ENCODE peak calls at places on chromosomes 3 and 15, in four cellular contexts. V is AG10803, T is body of pancreas, K is D721Med. F is an unnamed sample.

GRCh38 chr3:66675383-66675782 is 174.6 kb upstream of the LRIG1 start:
- DNase-seq in V (peak; percentile 46), T (no peak), K (no peak), F (peak; percentile 35)

GRCh38 chr15:92907880-92908279 is 7.8 kb downstream of the CHD2 start:
- DNase-seq in V (peak; percentile 88), T (no peak), K (no peak), F (peak; percentile 81)

GRCh38 chr15:39709941-39710340 is 72.7 kb downstream of the FSIP1 start:
- DNase-seq in V (no peak), T (no peak), K (no peak), F (no peak)

GRCh38 chr3:63970596-63971468 is 52.5 kb downstream of the PSMD6 start:
- DNase-seq in V (peak; percentile 31), T (peak; percentile 48), K (no peak), F (no peak)

GRCh38 chr3:177146646-177147045 is 50.6 kb downstream of the TBL1XR1 start:
- DNase-seq in V (peak; percentile 65), T (no peak), K (no peak), F (peak; percentile 51)

GRCh38 chr3:63349583-63350177 is 71.6 kb downstream of the SYNPR start:
- DNase-seq in V (peak; percentile 71), T (peak; percentile 71), K (no peak), F (peak; percentile 56)

GRCh38 chr3:30658328-30659052 is 52.1 kb downstream of the TGFBR2 start:
- DNase-seq in V (peak; percentile 82), T (no peak), K (no peak), F (peak; percentile 28)

GRCh38 chr3:75242012-75242411 is 422.1 kb upstream of the FRG2C start:
- DNase-seq in V (no peak), T (no peak), K (no peak), F (no peak)

GRCh38 chr3:40930131-40930538 is 269.2 kb upstream of the CTNNB1 start:
- DNase-seq in V (no peak), T (peak; percentile 74), K (no peak), F (no peak)

GRCh38 chr3:194867270-194867983 is 181.7 kb downstream of the FAM43A start:
- DNase-seq in V (no peak), T (peak; percentile 41), K (no peak), F (no peak)

GRCh38 chr3:55333041-55333440 is 154.1 kb downstream of the WNT5A start:
- DNase-seq in V (peak; percentile 38), T (no peak), K (no peak), F (no peak)

GRCh38 chr15:91129436-91129835 is 29.4 kb downstream of the SV2B start:
- DNase-seq in V (no peak), T (no peak), K (no peak), F (no peak)

GRCh38 chr3:25973111-25973510 is 183.2 kb downstream of the OXSM start:
- DNase-seq in V (no peak), T (no peak), K (no peak), F (no peak)

GRCh38 chr3:160400631-160401150 is 1.2 kb downstream of the SMC4 start:
- DNase-seq in V (no peak), T (peak; percentile 57), K (no peak), F (no peak)

GRCh38 chr3:171775943-171776342 is 34.3 kb downstream of the PLD1 start:
- DNase-seq in V (no peak), T (no peak), K (no peak), F (no peak)

GRCh38 chr3:133792171-133792763 is 13.3 kb upstream of the SRPRB start:
- DNase-seq in V (no peak), T (no peak), K (no peak), F (no peak)

GRCh38 chr3:142808103-142808917 is 80.6 kb downstream of the PCOLCE2 start:
- DNase-seq in V (peak; percentile 61), T (no peak), K (no peak), F (peak; percentile 33)

GRCh38 chr15:99076555-99077308 is 28.1 kb upstream of the SYNM start:
- DNase-seq in V (peak; percentile 85), T (peak; percentile 75), K (no peak), F (peak; percentile 82)

GRCh38 chr3:187274977-187275338 is 16.6 kb downstream of the MASP1 start:
- DNase-seq in V (no peak), T (no peak), K (no peak), F (no peak)

GRCh38 chr3:55180936-55181535 is 253.2 kb upstream of the LRTM1 start:
- DNase-seq in V (peak; percentile 65), T (peak; percentile 49), K (peak; percentile 26), F (peak; percentile 47)

GRCh38 chr15:62544446-62544845 is 379.4 kb upstream of the C2CD4B start:
- DNase-seq in V (no peak), T (no peak), K (no peak), F (no peak)

GRCh38 chr15:70113304-70113700 is 15.6 kb upstream of the TLE3 start:
- DNase-seq in V (no peak), T (peak; percentile 22), K (no peak), F (no peak)

GRCh38 chr3:51975857-51976549 is 1.1 kb downstream of the ABHD14A start:
- DNase-seq in V (peak; percentile 53), T (peak; percentile 83), K (no peak), F (peak; percentile 67)

GRCh38 chr3:11391930-11392688 is 119.9 kb downstream of the ATG7 start:
- DNase-seq in V (peak; percentile 87), T (no peak), K (no peak), F (peak; percentile 65)

GRCh38 chr3:130533247-130533646 is 16.3 kb downstream of the COL6A6 start:
- DNase-seq in V (no peak), T (no peak), K (no peak), F (no peak)

GRCh38 chr3:72227536-72228070 is 442.7 kb upstream of the PROK2 start:
- DNase-seq in V (peak; percentile 36), T (no peak), K (no peak), F (no peak)